ENCODE peak calls at places on chromosomes 12 and 14, in ten cellular contexts. M is suprapubic skin, P is HCT116, N is stomach, C is spleen, Y is breast epithelium, D is K562, K is H1, Z is SK-N-MC, A is Panc1. E is an unnamed sample.

GRCh38 chr14:80927385-80927989 is 14.1 kb downstream of the CEP128 start:
- DNase-seq in M (no peak), P (no peak), N (no peak), C (no peak), Y (no peak), D (peak), K (no peak), Z (no peak), A (no peak), E (no peak)

GRCh38 chr12:22803725-22804124 is 178.8 kb downstream of the ETNK1 start:
- DNase-seq in M (no peak), P (no peak), N (no peak), C (no peak), Y (no peak), D (no peak), K (no peak), Z (no peak), A (no peak), E (no peak)

GRCh38 chr12:123896786-123897185 is 75.8 kb downstream of the CCDC92 start:
- DNase-seq in M (no peak), P (no peak), N (no peak), C (no peak), Y (no peak), D (no peak), K (no peak), Z (no peak), A (no peak), E (no peak)

GRCh38 chr14:63394856-63395255 is 76.1 kb upstream of the GPHB5 start:
- DNase-seq in M (no peak), P (no peak), N (no peak), C (no peak), Y (no peak), D (no peak), K (no peak), Z (no peak), A (no peak), E (no peak)

GRCh38 chr14:90641111-90642010 is 174.9 kb downstream of the TTC7B start:
- DNase-seq in M (no peak), P (no peak), N (no peak), C (no peak), Y (no peak), D (no peak), K (no peak), Z (peak), A (no peak), E (no peak)

GRCh38 chr14:36747411-36748184 is 85.9 kb downstream of the PAX9 start:
- DNase-seq in M (no peak), P (no peak), N (no peak), C (no peak), Y (no peak), D (peak), K (no peak), Z (no peak), A (no peak), E (peak)

GRCh38 chr14:66000771-66001170 is 485.4 kb upstream of the CCDC196 start:
- DNase-seq in M (no peak), P (no peak), N (no peak), C (no peak), Y (no peak), D (no peak), K (no peak), Z (no peak), A (no peak), E (no peak)

GRCh38 chr14:99327458-99328250 is 55.7 kb upstream of the BCL11B start:
- DNase-seq in M (peak), P (no peak), N (no peak), C (peak), Y (peak), D (no peak), K (no peak), Z (peak), A (no peak), E (no peak)

GRCh38 chr12:92403210-92404175 is 257.8 kb upstream of the BTG1 start:
- DNase-seq in M (no peak), P (no peak), N (no peak), C (no peak), Y (no peak), D (peak), K (no peak), Z (no peak), A (no peak), E (no peak)

GRCh38 chr12:115408642-115409041 is 724.7 kb upstream of the TBX3 start:
- DNase-seq in M (no peak), P (no peak), N (no peak), C (no peak), Y (no peak), D (no peak), K (no peak), Z (no peak), A (no peak), E (no peak)

GRCh38 chr12:37546206-37546605 is 770.4 kb upstream of the ALG10B start:
- DNase-seq in M (no peak), P (no peak), N (no peak), C (no peak), Y (no peak), D (no peak), K (no peak), Z (no peak), A (no peak), E (no peak)

GRCh38 chr12:117579939-117580717 is 218.7 kb upstream of the NOS1 start:
- DNase-seq in M (no peak), P (no peak), N (no peak), C (no peak), Y (no peak), D (no peak), K (no peak), Z (no peak), A (no peak), E (no peak)

GRCh38 chr12:46981627-46982026 is 97.8 kb upstream of the PCED1B start:
- DNase-seq in M (no peak), P (no peak), N (no peak), C (no peak), Y (no peak), D (no peak), K (no peak), Z (no peak), A (no peak), E (no peak)

GRCh38 chr12:123813349-123813748 is 51.2 kb downstream of the DNAH10 start:
- DNase-seq in M (no peak), P (no peak), N (no peak), C (no peak), Y (no peak), D (no peak), K (no peak), Z (peak), A (no peak), E (no peak)

GRCh38 chr12:68237068-68237467 is 11.5 kb upstream of the IL26 start:
- DNase-seq in M (no peak), P (no peak), N (no peak), C (no peak), Y (no peak), D (no peak), K (no peak), Z (no peak), A (no peak), E (no peak)
- H3K4me3 ChIP-seq in M (peak), P (no peak), N (peak), C (peak), Y (peak), D (peak), K (no peak), Z (no peak), A (peak), E (no peak)

DNA sequence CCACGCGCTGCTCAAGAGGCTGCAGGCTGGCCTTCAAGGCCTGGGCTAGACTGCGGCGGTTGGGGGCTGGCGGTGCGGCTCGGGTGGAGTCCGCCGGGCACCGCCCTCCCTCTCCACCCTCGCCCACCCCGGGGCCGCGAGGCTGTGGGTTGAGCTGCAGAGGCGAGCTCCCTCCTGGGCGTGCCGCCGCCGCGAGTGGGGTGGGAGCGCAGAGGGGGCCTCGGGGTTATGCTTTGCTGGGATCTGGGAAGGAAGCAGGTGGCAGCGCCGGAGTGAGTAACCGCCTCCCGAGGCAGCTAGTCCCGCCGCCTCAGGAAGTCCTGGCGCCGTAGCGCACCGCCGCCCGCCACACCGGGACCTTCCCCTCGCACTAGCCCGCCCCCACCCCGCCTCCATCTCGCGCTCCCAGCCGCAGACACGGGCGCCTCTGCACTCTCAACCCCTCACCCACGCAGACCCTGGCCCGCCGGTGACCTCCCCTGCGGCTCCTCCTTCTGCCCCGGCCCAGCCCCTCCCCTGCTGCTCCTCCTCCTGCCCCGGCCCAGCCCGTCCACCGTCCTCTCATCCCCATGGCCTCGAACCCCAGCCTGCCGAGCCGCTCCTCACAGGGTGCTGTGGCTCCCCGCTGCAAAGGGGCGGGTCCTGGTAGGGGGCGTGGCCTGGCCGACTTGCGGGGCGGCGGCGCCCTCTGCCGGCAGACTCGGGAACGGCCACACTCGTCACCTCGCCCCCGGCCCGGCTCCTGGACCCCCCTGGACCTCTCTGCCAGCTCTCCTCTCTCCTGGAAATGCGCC is 16.6 kb downstream of the TAMALIN start:
- DNase-seq in M (peak), P (peak), N (peak), C (peak), Y (peak), D (peak), K (peak), Z (no peak), A (no peak), E (peak)
- H3K27ac ChIP-seq in M (no peak), P (peak), N (peak), C (peak), Y (peak), D (no peak), K (no peak), Z (peak), A (peak), E (peak)

GRCh38 chr14:73763396-73763795 is 49.2 kb upstream of the PNMA1 start:
- DNase-seq in M (no peak), P (no peak), N (no peak), C (peak), Y (no peak), D (no peak), K (no peak), Z (no peak), A (no peak), E (no peak)
- TF ChIP-seq POLR2AphosphoS5 in M (no peak), P (no peak), N (peak), C (no peak), Y (no peak), D (no peak), K (no peak), Z (no peak), A (no peak), E (no peak)

GRCh38 chr12:6373022-6373787 is 2.2 kb downstream of the SCNN1A start:
- DNase-seq in M (no peak), P (peak), N (peak), C (no peak), Y (no peak), D (no peak), K (no peak), Z (no peak), A (no peak), E (no peak)
- H3K4me3 ChIP-seq in M (peak), P (peak), N (peak), C (no peak), Y (peak), D (no peak), K (peak), Z (no peak), A (peak), E (no peak)

GRCh38 chr12:93892431-93893210 is 215.4 kb downstream of the CRADD start:
- DNase-seq in M (no peak), P (no peak), N (no peak), C (no peak), Y (no peak), D (no peak), K (no peak), Z (no peak), A (no peak), E (no peak)
- H3K27ac ChIP-seq in M (no peak), P (no peak), N (no peak), C (no peak), Y (no peak), D (no peak), K (no peak), Z (no peak), A (no peak), E (no peak)

DNA sequence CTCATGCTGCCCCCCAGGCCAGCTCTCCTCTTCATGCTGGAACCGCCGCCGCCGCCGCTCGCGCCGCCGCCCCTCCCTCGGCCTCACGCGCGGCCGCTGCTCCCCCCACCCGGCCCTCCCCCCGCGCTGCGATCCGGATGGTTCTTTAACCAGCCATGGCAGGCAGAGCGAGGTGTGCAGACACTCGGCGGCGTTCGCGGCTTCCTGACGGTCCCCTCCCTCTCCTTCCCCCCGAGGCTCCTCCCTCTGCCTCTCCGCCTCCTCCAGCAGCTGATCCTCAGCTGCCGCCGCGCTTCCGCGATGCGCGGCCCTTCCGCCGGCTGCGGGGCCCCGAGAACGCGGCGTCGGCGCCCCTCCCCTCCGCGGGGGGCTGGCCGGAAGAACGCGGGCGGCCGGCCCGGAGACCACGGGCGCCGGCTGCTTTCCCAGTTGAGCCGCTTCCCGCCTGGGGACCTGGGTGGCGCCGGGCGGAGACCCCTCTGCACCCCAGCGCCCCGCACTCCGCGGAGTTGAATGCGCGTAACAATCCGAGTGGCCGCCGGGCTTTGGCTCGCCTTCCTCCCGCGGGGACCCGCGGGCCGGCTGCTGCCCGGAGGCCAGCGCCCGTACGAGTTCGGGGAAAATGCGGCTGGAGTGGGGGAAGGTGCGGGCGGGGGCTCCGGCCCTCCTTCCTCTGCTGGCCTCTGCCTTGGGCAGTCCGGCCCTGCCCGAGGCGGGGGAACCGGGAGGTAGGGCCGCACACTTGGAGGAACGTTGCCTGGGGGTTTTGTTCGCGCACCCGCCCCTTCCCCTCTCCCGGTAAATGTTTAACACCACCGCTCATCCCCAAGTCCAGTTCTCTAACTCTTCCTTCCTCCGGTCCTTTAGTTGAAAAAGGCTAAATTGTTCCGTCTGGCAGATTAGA is at the start of gene DCAF5:
- DNase-seq in M (peak), P (peak), N (peak), C (peak), Y (peak), D (peak), K (peak), Z (no peak), A (no peak), E (peak)
- TF ChIP-seq POLR2AphosphoS5 in M (no peak), P (peak), N (peak), C (peak), Y (peak), D (no peak), K (peak), Z (peak), A (no peak), E (peak)

DNA sequence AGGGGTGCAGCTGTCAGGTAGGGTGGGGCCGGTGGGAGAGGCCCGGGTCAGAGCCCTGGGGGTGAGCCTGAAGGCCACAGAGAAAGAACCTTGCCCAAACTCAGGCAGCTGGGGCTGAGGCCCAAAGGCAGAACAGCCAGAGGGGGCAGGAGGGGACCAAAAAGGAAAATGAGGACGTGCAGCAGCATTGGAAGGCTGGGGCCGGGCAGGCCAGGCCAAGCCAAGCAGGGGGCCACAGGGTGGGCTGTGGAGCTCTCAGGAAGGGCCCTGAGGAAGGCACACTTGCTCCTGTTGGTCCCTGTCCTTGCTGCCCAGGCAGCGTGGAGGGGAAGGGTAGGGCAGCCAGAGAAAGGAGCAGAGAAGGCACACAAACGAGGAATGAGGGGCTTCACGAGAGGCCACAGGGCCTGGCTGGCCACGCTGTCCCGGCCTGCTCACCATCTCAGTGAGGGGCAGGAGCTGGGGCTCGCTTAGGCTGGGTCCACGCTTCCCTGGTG is 10.5 kb downstream of the MMP14 start:
- DNase-seq in M (no peak), P (no peak), N (no peak), C (no peak), Y (no peak), D (no peak), K (no peak), Z (no peak), A (no peak), E (no peak)
- H3K4me3 ChIP-seq in M (peak), P (no peak), N (no peak), C (no peak), Y (peak), D (no peak), K (no peak), Z (no peak), A (no peak), E (no peak)

GRCh38 chr12:76155157-76155556 is 70.7 kb upstream of the NAP1L1 start:
- DNase-seq in M (no peak), P (no peak), N (no peak), C (no peak), Y (no peak), D (no peak), K (no peak), Z (no peak), A (no peak), E (no peak)

GRCh38 chr12:76156314-76156713 is 71.8 kb upstream of the NAP1L1 start:
- DNase-seq in M (no peak), P (no peak), N (no peak), C (no peak), Y (no peak), D (no peak), K (no peak), Z (no peak), A (no peak), E (no peak)

GRCh38 chr12:76153616-76154015 is 69.1 kb upstream of the NAP1L1 start:
- DNase-seq in M (no peak), P (no peak), N (no peak), C (no peak), Y (no peak), D (no peak), K (no peak), Z (no peak), A (no peak), E (no peak)

GRCh38 chr12:76152161-76152807 is 67.8 kb upstream of the NAP1L1 start:
- DNase-seq in M (no peak), P (no peak), N (no peak), C (no peak), Y (no peak), D (no peak), K (no peak), Z (no peak), A (no peak), E (no peak)
- H3K27ac ChIP-seq in M (no peak), P (no peak), N (no peak), C (peak), Y (no peak), D (no peak), K (no peak), Z (no peak), A (no peak), E (no peak)